ENCODE peak calls at places on chromosomes 5 and 9, in eight cellular contexts. L is activated CD4-positive, alpha-beta T cell treated with anti-CD3 and anti-CD28 coated beads, Interleukin-2, amount 50 U/mL, for 4 hours; V is fibroblast of lung; P is NCI-H1694; C is Calu3; Y is progenitor cell of endocrine pancreas; B is esophagus squamous epithelium; U is activated naive CD8-positive, alpha-beta T cell treated with anti-CD3 and anti-CD28 coated beads, Interleukin-2, amount 50 U/mL, for 16 hours. J is an unnamed sample.

GRCh38 chr9:16133556-16134227 is 580.8 kb downstream of the CCDC171 start:
- DNase-seq in L (no peak), V (peak), P (peak), C (peak), Y (no peak), B (no peak), U (no peak), J (peak)

GRCh38 chr5:57862471-57863282 is 380.1 kb upstream of the ACTBL2 start:
- DNase-seq in L (no peak), V (peak), P (peak), C (no peak), Y (no peak), B (no peak), U (no peak), J (peak)

GRCh38 chr5:71974622-71975021 is 132.7 kb upstream of the MAP1B start:
- DNase-seq in L (no peak), V (no peak), P (no peak), C (no peak), Y (no peak), B (no peak), U (no peak), J (no peak)

GRCh38 chr9:111980398-111980797 is 83.8 kb downstream of the UGCG start:
- DNase-seq in L (no peak), V (no peak), P (no peak), C (no peak), Y (no peak), B (no peak), U (no peak), J (no peak)

GRCh38 chr5:109857405-109858031 is 167.8 kb downstream of the MAN2A1 start:
- DNase-seq in L (no peak), V (no peak), P (no peak), C (no peak), Y (no peak), B (no peak), U (no peak), J (no peak)

GRCh38 chr9:95084254-95084934 is 233.1 kb downstream of the FANCC start:
- DNase-seq in L (no peak), V (no peak), P (no peak), C (no peak), Y (no peak), B (no peak), U (no peak), J (no peak)

GRCh38 chr9:127897194-127897692 is 2.2 kb downstream of the ST6GALNAC6 start:
- DNase-seq in L (no peak), V (peak), P (no peak), C (no peak), Y (peak), B (no peak), U (no peak), J (peak)

GRCh38 chr5:151743535-151743934 is 14.9 kb downstream of the ATOX1 start:
- DNase-seq in L (no peak), V (no peak), P (no peak), C (no peak), Y (no peak), B (no peak), U (no peak), J (no peak)

GRCh38 chr9:893843-894420 is 52.4 kb downstream of the DMRT1 start:
- DNase-seq in L (peak), V (peak), P (peak), C (peak), Y (peak), B (no peak), U (peak), J (peak)

GRCh38 chr5:107705390-107706014 is 34.8 kb upstream of the EFNA5 start:
- DNase-seq in L (no peak), V (peak), P (no peak), C (no peak), Y (no peak), B (no peak), U (no peak), J (peak)

GRCh38 chr5:1765141-1765879 is 34.3 kb downstream of the MRPL36 start:
- DNase-seq in L (no peak), V (no peak), P (no peak), C (no peak), Y (no peak), B (no peak), U (no peak), J (no peak)

GRCh38 chr9:134629061-134629585 is 12.5 kb upstream of the COL5A1 start:
- DNase-seq in L (no peak), V (no peak), P (no peak), C (no peak), Y (no peak), B (no peak), U (no peak), J (no peak)

GRCh38 chr9:126148994-126149393 is 177.6 kb upstream of the MVB12B start:
- DNase-seq in L (no peak), V (no peak), P (no peak), C (no peak), Y (peak), B (no peak), U (no peak), J (no peak)

GRCh38 chr5:56676091-56676768 is 139.1 kb upstream of the MAP3K1 start:
- DNase-seq in L (no peak), V (no peak), P (no peak), C (peak), Y (no peak), B (no peak), U (no peak), J (no peak)

GRCh38 chr5:116494784-116495480 is 79.7 kb downstream of the SEMA6A start:
- DNase-seq in L (no peak), V (no peak), P (no peak), C (no peak), Y (no peak), B (no peak), U (no peak), J (no peak)

GRCh38 chr5:90153031-90153430 is 256.5 kb downstream of the CETN3 start:
- DNase-seq in L (no peak), V (no peak), P (no peak), C (no peak), Y (no peak), B (no peak), U (no peak), J (no peak)

GRCh38 chr9:97468658-97469448 is 32.6 kb upstream of the TMOD1 start:
- DNase-seq in L (peak), V (peak), P (peak), C (peak), Y (peak), B (no peak), U (no peak), J (peak)

GRCh38 chr5:160008877-160009590 is at the start of gene TTC1:
- DNase-seq in L (peak), V (peak), P (peak), C (peak), Y (peak), B (peak), U (peak), J (peak)

GRCh38 chr5:124631874-124632550 is 114.4 kb downstream of the ZNF608 start:
- DNase-seq in L (no peak), V (no peak), P (no peak), C (no peak), Y (no peak), B (no peak), U (no peak), J (peak)

GRCh38 chr5:37722236-37723146 is 117.3 kb downstream of the GDNF start:
- DNase-seq in L (no peak), V (peak), P (no peak), C (no peak), Y (no peak), B (no peak), U (no peak), J (peak)

GRCh38 chr5:157602505-157602904 is 26.9 kb upstream of the ADAM19 start:
- DNase-seq in L (peak), V (no peak), P (no peak), C (no peak), Y (no peak), B (no peak), U (no peak), J (no peak)

GRCh38 chr9:74742792-74743389 is 144.8 kb downstream of the TRPM6 start:
- DNase-seq in L (no peak), V (peak), P (no peak), C (peak), Y (no peak), B (no peak), U (no peak), J (peak)

GRCh38 chr5:111070272-111071134 is 1.0 kb upstream of the TSLP start:
- DNase-seq in L (peak), V (no peak), P (no peak), C (no peak), Y (peak), B (no peak), U (no peak), J (peak)

GRCh38 chr5:138748630-138749081 is 4.6 kb upstream of the CTNNA1 start:
- DNase-seq in L (no peak), V (peak), P (no peak), C (peak), Y (no peak), B (no peak), U (no peak), J (peak)

GRCh38 chr5:82164109-82164956 is 113.8 kb downstream of the RPS23 start:
- DNase-seq in L (no peak), V (peak), P (no peak), C (peak), Y (no peak), B (no peak), U (no peak), J (peak)

GRCh38 chr9:113943112-113944009 is 67.3 kb downstream of the ZNF618 start:
- DNase-seq in L (no peak), V (no peak), P (no peak), C (no peak), Y (no peak), B (no peak), U (no peak), J (no peak)

GRCh38 chr5:175202461-175203065 is 241.4 kb downstream of the DRD1 start:
- DNase-seq in L (no peak), V (peak), P (peak), C (no peak), Y (no peak), B (no peak), U (no peak), J (no peak)

GRCh38 chr5:141567513-141568117 is 51.2 kb downstream of the DIAPH1 start:
- DNase-seq in L (no peak), V (peak), P (peak), C (no peak), Y (no peak), B (no peak), U (no peak), J (peak)

GRCh38 chr5:181187500-181188213 is 17.3 kb downstream of the TRIM7 start:
- DNase-seq in L (no peak), V (peak), P (no peak), C (peak), Y (peak), B (no peak), U (no peak), J (peak)

GRCh38 chr9:134413890-134414731 is 87.9 kb downstream of the RXRA start:
- DNase-seq in L (no peak), V (peak), P (peak), C (peak), Y (no peak), B (no peak), U (no peak), J (peak)

GRCh38 chr5:159510282-159510681 is 180.0 kb upstream of the IL12B start:
- DNase-seq in L (no peak), V (peak), P (no peak), C (peak), Y (peak), B (no peak), U (no peak), J (peak)

GRCh38 chr5:53063176-53063575 is 46.4 kb downstream of the MOCS2 start:
- DNase-seq in L (no peak), V (no peak), P (no peak), C (no peak), Y (no peak), B (no peak), U (no peak), J (peak)

GRCh38 chr5:151781201-151781600 is 9.4 kb downstream of the G3BP1 start:
- DNase-seq in L (no peak), V (no peak), P (no peak), C (no peak), Y (no peak), B (no peak), U (no peak), J (no peak)

GRCh38 chr5:165722401-165722800 is 2217.0 kb downstream of the MAT2B start:
- DNase-seq in L (no peak), V (no peak), P (no peak), C (no peak), Y (no peak), B (no peak), U (no peak), J (no peak)

GRCh38 chr5:93716453-93716852 is 24.9 kb downstream of the POU5F2 start:
- DNase-seq in L (no peak), V (no peak), P (no peak), C (no peak), Y (no peak), B (no peak), U (no peak), J (no peak)